ENCODE peak calls at places on chromosomes 3 and 15, in five cellular contexts. K, U, C, L and N are unnamed samples.

GRCh38 chr3:99662838-99663570 is 24.6 kb downstream of the COL8A1 start:
- DNase-seq in K (no peak), U (no peak), C (no peak), L (no peak), N (no peak)

GRCh38 chr3:103052236-103052830 is 617.5 kb downstream of the ZPLD1 start:
- DNase-seq in K (peak), U (no peak), C (peak), L (no peak), N (no peak)

GRCh38 chr3:156816091-156816793 is 9.9 kb upstream of the LEKR1 start:
- DNase-seq in K (peak), U (peak), C (no peak), L (peak), N (no peak)

GRCh38 chr15:94075349-94075748 is 156.0 kb upstream of the MCTP2 start:
- DNase-seq in K (no peak), U (no peak), C (peak), L (peak), N (no peak)

GRCh38 chr15:31202953-31203352 is 101.4 kb upstream of the TRPM1 start:
- DNase-seq in K (no peak), U (no peak), C (no peak), L (no peak), N (no peak)

GRCh38 chr3:12159227-12159601 is 502 bp upstream of the TIMP4 start:
- DNase-seq in K (no peak), U (peak), C (no peak), L (no peak), N (no peak)

GRCh38 chr3:49276475-49277356 is at the start of gene C3orf62:
- DNase-seq in K (peak), U (peak), C (peak), L (peak), N (no peak)

GRCh38 chr15:70585707-70586034 is 177.7 kb downstream of the UACA start:
- DNase-seq in K (no peak), U (no peak), C (no peak), L (no peak), N (no peak)

GRCh38 chr15:94080989-94081605 is 150.3 kb upstream of the MCTP2 start:
- DNase-seq in K (no peak), U (no peak), C (no peak), L (no peak), N (no peak)

GRCh38 chr3:23202921-23203650 is at the start of gene UBE2E2:
- DNase-seq in K (peak), U (peak), C (peak), L (peak), N (no peak)

GRCh38 chr3:177602601-177603136 is 405.4 kb upstream of the TBL1XR1 start:
- DNase-seq in K (no peak), U (no peak), C (no peak), L (no peak), N (no peak)

GRCh38 chr3:50502225-50502583 is 1.2 kb downstream of the CACNA2D2 start:
- DNase-seq in K (no peak), U (peak), C (no peak), L (no peak), N (no peak)

GRCh38 chr3:40620151-40620550 is 95.4 kb downstream of the ZNF621 start:
- DNase-seq in K (no peak), U (no peak), C (no peak), L (no peak), N (no peak)

GRCh38 chr3:116059421-116060096 is 385.7 kb downstream of the LSAMP start:
- DNase-seq in K (no peak), U (peak), C (no peak), L (no peak), N (peak)
- TF ChIP-seq CTCF in K (no peak), U (no peak), C (no peak), L (no peak), N (no peak)

GRCh38 chr15:52783191-52783829 is 6.8 kb downstream of the ONECUT1 start:
- DNase-seq in K (no peak), U (peak), C (no peak), L (no peak), N (no peak)
- H3K4me3 ChIP-seq in K (no peak), U (peak), C (peak), L (no peak), N (no peak)

GRCh38 chr3:194128202-194128907 is 7.6 kb upstream of the HES1 start:
- DNase-seq in K (no peak), U (no peak), C (no peak), L (no peak), N (no peak)
- TF ChIP-seq CTCF in K (no peak), U (no peak), C (no peak), L (no peak), N (no peak)

DNA sequence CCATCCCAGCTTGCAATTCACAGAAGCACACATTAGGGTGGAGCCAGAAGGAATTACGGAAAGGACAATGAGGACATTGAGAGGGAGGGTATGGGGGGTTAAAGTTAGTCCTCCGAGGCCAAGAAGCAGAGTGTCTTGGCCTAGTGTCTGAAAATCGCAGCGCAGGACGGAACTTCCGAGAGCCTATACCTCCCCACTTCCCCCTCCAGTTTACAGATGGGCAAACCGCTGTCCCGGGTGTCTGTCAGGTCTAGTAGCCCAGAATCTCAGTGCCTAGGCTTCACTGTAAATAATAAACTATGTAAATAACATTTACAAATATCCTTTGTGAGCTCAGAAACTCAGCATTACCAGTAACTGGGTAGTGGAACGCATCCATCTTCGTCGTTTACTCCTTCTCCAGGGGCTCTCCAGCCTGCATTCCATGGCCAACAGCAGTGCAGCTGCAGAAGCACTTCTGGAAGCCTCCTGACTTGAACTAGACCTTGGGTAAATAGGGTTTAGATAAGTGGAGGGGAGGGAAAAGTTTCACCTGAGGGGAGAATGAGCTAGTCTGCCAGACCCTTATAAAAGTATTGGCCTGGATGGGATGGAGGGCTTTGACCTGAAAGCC is 962 bp downstream of the ADPRH start:
- DNase-seq in K (no peak), U (peak), C (no peak), L (peak), N (no peak)
- H3K4me3 ChIP-seq in K (peak), U (peak), C (peak), L (peak), N (peak)

GRCh38 chr3:149384167-149384566 is 6.7 kb upstream of the TM4SF1 start:
- DNase-seq in K (no peak), U (no peak), C (no peak), L (no peak), N (no peak)
- TF ChIP-seq CTCF in K (no peak), U (no peak), C (no peak), L (no peak), N (no peak)